ENCODE peak calls at places on chromosomes 5 and 9, in eight cellular contexts. One of them, this sample, is unnamed.

GRCh38 chr9:134725605-134725940 is 84.0 kb downstream of the COL5A1 start:
- DNase-seq in neural progenitor cell: no peak
- DNase-seq in right lobe of liver: no peak
- DNase-seq in brain microvascular endothelial cell: no peak
- DNase-seq in aorta: no peak
- DNase-seq in heart right ventricle: no peak
- DNase-seq in coronary artery: no peak
- DNase-seq in iPS DF 6.9: no peak
- DNase-seq in this sample: no peak

GRCh38 chr9:133759946-133760345 is 21.8 kb upstream of the SARDH start:
- DNase-seq in iPS DF 6.9: no peak
- DNase-seq in aorta: peak; percentile 58
- DNase-seq in brain microvascular endothelial cell: no peak
- DNase-seq in heart right ventricle: no peak
- DNase-seq in neural progenitor cell: no peak
- DNase-seq in coronary artery: peak; percentile 43
- DNase-seq in right lobe of liver: no peak
- DNase-seq in this sample: no peak

GRCh38 chr5:440413-441180 is 2.4 kb upstream of the EXOC3 start:
- DNase-seq in brain microvascular endothelial cell: no peak
- DNase-seq in iPS DF 6.9: no peak
- DNase-seq in neural progenitor cell: no peak
- DNase-seq in aorta: peak; percentile 33
- DNase-seq in heart right ventricle: peak; percentile 6
- DNase-seq in coronary artery: no peak
- DNase-seq in right lobe of liver: no peak
- DNase-seq in this sample: no peak

GRCh38 chr5:127920936-127921335 is 162.6 kb upstream of the SLC12A2 start:
- DNase-seq in coronary artery: no peak
- DNase-seq in aorta: no peak
- DNase-seq in heart right ventricle: no peak
- DNase-seq in brain microvascular endothelial cell: no peak
- DNase-seq in right lobe of liver: no peak
- DNase-seq in iPS DF 6.9: no peak
- DNase-seq in neural progenitor cell: no peak
- DNase-seq in this sample: no peak

GRCh38 chr5:53537711-53538110 is 22.7 kb upstream of the NDUFS4 start:
- DNase-seq in aorta: no peak
- DNase-seq in iPS DF 6.9: no peak
- DNase-seq in heart right ventricle: no peak
- DNase-seq in neural progenitor cell: no peak
- DNase-seq in brain microvascular endothelial cell: no peak
- DNase-seq in coronary artery: no peak
- DNase-seq in right lobe of liver: no peak
- DNase-seq in this sample: peak; percentile 14

GRCh38 chr9:70578720-70579119 is 164.3 kb upstream of the KLF9 start:
- DNase-seq in heart right ventricle: no peak
- DNase-seq in neural progenitor cell: no peak
- DNase-seq in right lobe of liver: no peak
- DNase-seq in aorta: no peak
- DNase-seq in brain microvascular endothelial cell: no peak
- DNase-seq in coronary artery: no peak
- DNase-seq in iPS DF 6.9: no peak
- DNase-seq in this sample: no peak

GRCh38 chr9:116791314-116791713 is 104.2 kb downstream of the TRIM32 start:
- DNase-seq in neural progenitor cell: no peak
- DNase-seq in heart right ventricle: no peak
- DNase-seq in right lobe of liver: no peak
- DNase-seq in brain microvascular endothelial cell: no peak
- DNase-seq in coronary artery: no peak
- DNase-seq in iPS DF 6.9: no peak
- DNase-seq in aorta: no peak
- DNase-seq in this sample: no peak

GRCh38 chr5:60540855-60541805 is 158.8 kb downstream of the DEPDC1B start:
- DNase-seq in heart right ventricle: no peak
- DNase-seq in neural progenitor cell: peak; percentile 13
- DNase-seq in brain microvascular endothelial cell: peak; percentile 83
- DNase-seq in coronary artery: no peak
- DNase-seq in right lobe of liver: no peak
- DNase-seq in aorta: peak; percentile 73
- DNase-seq in iPS DF 6.9: no peak
- DNase-seq in this sample: no peak

GRCh38 chr9:89093201-89093600 is 85.4 kb downstream of the SHC3 start:
- DNase-seq in heart right ventricle: no peak
- DNase-seq in neural progenitor cell: no peak
- DNase-seq in coronary artery: no peak
- DNase-seq in aorta: no peak
- DNase-seq in iPS DF 6.9: no peak
- DNase-seq in right lobe of liver: no peak
- DNase-seq in brain microvascular endothelial cell: no peak
- DNase-seq in this sample: no peak

GRCh38 chr5:153794327-153794726 is 244.4 kb downstream of the FAM114A2 start:
- DNase-seq in brain microvascular endothelial cell: no peak
- DNase-seq in coronary artery: no peak
- DNase-seq in right lobe of liver: no peak
- DNase-seq in heart right ventricle: no peak
- DNase-seq in aorta: no peak
- DNase-seq in iPS DF 6.9: no peak
- DNase-seq in neural progenitor cell: no peak
- DNase-seq in this sample: no peak

GRCh38 chr5:61020415-61020814 is 75.4 kb downstream of the NDUFAF2 start:
- DNase-seq in coronary artery: no peak
- DNase-seq in heart right ventricle: peak; percentile 15
- DNase-seq in iPS DF 6.9: no peak
- DNase-seq in right lobe of liver: no peak
- DNase-seq in brain microvascular endothelial cell: peak; percentile 29
- DNase-seq in neural progenitor cell: no peak
- DNase-seq in aorta: no peak
- DNase-seq in this sample: no peak

GRCh38 chr9:135443811-135444470 is 35.6 kb upstream of the PPP1R26 start:
- DNase-seq in coronary artery: no peak
- DNase-seq in brain microvascular endothelial cell: no peak
- DNase-seq in neural progenitor cell: peak; percentile 42
- DNase-seq in iPS DF 6.9: no peak
- DNase-seq in right lobe of liver: no peak
- DNase-seq in heart right ventricle: no peak
- DNase-seq in aorta: peak; percentile 72
- DNase-seq in this sample: no peak

GRCh38 chr9:125854553-125855275 is 107.5 kb downstream of the PBX3 start:
- DNase-seq in right lobe of liver: no peak
- DNase-seq in iPS DF 6.9: no peak
- DNase-seq in neural progenitor cell: no peak
- DNase-seq in brain microvascular endothelial cell: peak; percentile 7
- DNase-seq in coronary artery: no peak
- DNase-seq in aorta: no peak
- DNase-seq in heart right ventricle: no peak
- DNase-seq in this sample: no peak

GRCh38 chr9:93098236-93098946 is 2.4 kb downstream of the CARD19 start:
- DNase-seq in heart right ventricle: peak; percentile 86
- DNase-seq in neural progenitor cell: no peak
- DNase-seq in iPS DF 6.9: no peak
- DNase-seq in right lobe of liver: peak; percentile 84
- DNase-seq in brain microvascular endothelial cell: peak; percentile 94
- DNase-seq in coronary artery: peak; percentile 96
- DNase-seq in aorta: peak; percentile 98
- DNase-seq in this sample: peak; percentile 66

GRCh38 chr5:150458819-150459557 is 9.4 kb upstream of the RPS14 start:
- DNase-seq in aorta: peak; percentile 96
- DNase-seq in brain microvascular endothelial cell: peak; percentile 53
- DNase-seq in iPS DF 6.9: no peak
- DNase-seq in neural progenitor cell: peak; percentile 79
- DNase-seq in coronary artery: no peak
- DNase-seq in right lobe of liver: peak; percentile 83
- DNase-seq in heart right ventricle: peak; percentile 87
- DNase-seq in this sample: no peak

GRCh38 chr9:108272350-108272899 is 583.4 kb downstream of the ACTL7B start:
- DNase-seq in iPS DF 6.9: peak; percentile 29
- DNase-seq in heart right ventricle: peak; percentile 46
- DNase-seq in coronary artery: no peak
- DNase-seq in aorta: no peak
- DNase-seq in brain microvascular endothelial cell: peak; percentile 18
- DNase-seq in right lobe of liver: peak; percentile 65
- DNase-seq in neural progenitor cell: peak; percentile 60
- DNase-seq in this sample: no peak

GRCh38 chr5:110165366-110165765 is 475.6 kb downstream of the MAN2A1 start:
- DNase-seq in brain microvascular endothelial cell: no peak
- DNase-seq in iPS DF 6.9: no peak
- DNase-seq in neural progenitor cell: no peak
- DNase-seq in aorta: no peak
- DNase-seq in right lobe of liver: no peak
- DNase-seq in coronary artery: no peak
- DNase-seq in heart right ventricle: no peak
- DNase-seq in this sample: no peak

GRCh38 chr9:35696520-35697215 is 6.9 kb upstream of the TPM2 start:
- DNase-seq in brain microvascular endothelial cell: no peak
- DNase-seq in right lobe of liver: no peak
- DNase-seq in iPS DF 6.9: no peak
- DNase-seq in coronary artery: no peak
- DNase-seq in aorta: peak; percentile 83
- DNase-seq in neural progenitor cell: peak; percentile 70
- DNase-seq in heart right ventricle: peak; percentile 46
- DNase-seq in this sample: no peak

GRCh38 chr5:170221319-170221718 is 11.5 kb upstream of the C5orf58 start:
- DNase-seq in iPS DF 6.9: no peak
- DNase-seq in right lobe of liver: no peak
- DNase-seq in neural progenitor cell: peak; percentile 93
- DNase-seq in coronary artery: no peak
- DNase-seq in heart right ventricle: no peak
- DNase-seq in aorta: no peak
- DNase-seq in brain microvascular endothelial cell: no peak
- DNase-seq in this sample: no peak

GRCh38 chr5:126615286-126615685 is 14.5 kb downstream of the PHAX start:
- DNase-seq in coronary artery: no peak
- DNase-seq in right lobe of liver: no peak
- DNase-seq in aorta: no peak
- DNase-seq in neural progenitor cell: no peak
- DNase-seq in iPS DF 6.9: no peak
- DNase-seq in heart right ventricle: no peak
- DNase-seq in brain microvascular endothelial cell: no peak
- DNase-seq in this sample: no peak

GRCh38 chr9:8287501-8287900 is 487.9 kb upstream of the DMAC1 start:
- DNase-seq in right lobe of liver: no peak
- DNase-seq in coronary artery: no peak
- DNase-seq in aorta: no peak
- DNase-seq in brain microvascular endothelial cell: no peak
- DNase-seq in neural progenitor cell: no peak
- DNase-seq in heart right ventricle: no peak
- DNase-seq in iPS DF 6.9: no peak
- DNase-seq in this sample: no peak

GRCh38 chr9:97293207-97293721 is 14.2 kb upstream of the CCDC180 start:
- DNase-seq in heart right ventricle: peak; percentile 55
- DNase-seq in right lobe of liver: no peak
- DNase-seq in neural progenitor cell: no peak
- DNase-seq in aorta: no peak
- DNase-seq in coronary artery: no peak
- DNase-seq in brain microvascular endothelial cell: peak; percentile 41
- DNase-seq in iPS DF 6.9: no peak
- DNase-seq in this sample: no peak

GRCh38 chr9:4117835-4118610 is 181.8 kb downstream of the GLIS3 start:
- DNase-seq in iPS DF 6.9: peak; percentile 11
- DNase-seq in neural progenitor cell: no peak
- DNase-seq in brain microvascular endothelial cell: no peak
- DNase-seq in right lobe of liver: peak; percentile 58
- DNase-seq in aorta: peak; percentile 78
- DNase-seq in coronary artery: no peak
- DNase-seq in heart right ventricle: peak; percentile 45
- DNase-seq in this sample: no peak

GRCh38 chr9:112173489-112174222 is 1.4 kb downstream of the SUSD1 start:
- DNase-seq in brain microvascular endothelial cell: no peak
- DNase-seq in aorta: no peak
- DNase-seq in iPS DF 6.9: no peak
- DNase-seq in heart right ventricle: no peak
- DNase-seq in right lobe of liver: no peak
- DNase-seq in coronary artery: no peak
- DNase-seq in neural progenitor cell: no peak
- DNase-seq in this sample: no peak
- H3K27ac ChIP-seq in brain microvascular endothelial cell: no peak overlapping the region
- H3K27ac ChIP-seq in aorta: no peak overlapping the region
- H3K27ac ChIP-seq in iPS DF 6.9: no peak overlapping the region
- H3K27ac ChIP-seq in heart right ventricle: no peak overlapping the region
- H3K27ac ChIP-seq in right lobe of liver: no peak overlapping the region
- H3K27ac ChIP-seq in coronary artery: no peak overlapping the region
- H3K27ac ChIP-seq in neural progenitor cell: no peak overlapping the region
- H3K27ac ChIP-seq in this sample: peak overlapping the region; percentile 80

DNA sequence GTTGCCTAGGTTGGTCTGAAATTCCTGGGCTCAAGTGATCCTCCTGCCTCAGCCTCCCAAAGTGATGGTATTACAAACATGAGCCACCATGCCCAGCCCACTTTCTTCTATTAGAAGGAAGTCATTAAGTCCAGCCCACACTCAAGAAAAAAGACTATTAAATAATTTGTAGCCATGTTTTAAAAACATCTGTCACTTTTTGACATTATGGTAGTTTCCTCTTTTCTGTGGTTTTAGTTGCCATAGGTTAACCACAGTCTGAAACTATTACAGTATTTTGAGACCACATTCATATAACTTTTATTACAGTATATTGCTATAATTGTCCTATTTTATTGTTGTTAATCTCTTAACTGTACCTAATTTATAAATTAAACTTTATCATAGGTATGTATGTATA is 31.9 kb upstream of the C5orf24 start:
- DNase-seq in neural progenitor cell: no peak
- DNase-seq in brain microvascular endothelial cell: no peak
- DNase-seq in right lobe of liver: no peak
- DNase-seq in heart right ventricle: no peak
- DNase-seq in iPS DF 6.9: no peak
- DNase-seq in aorta: no peak
- DNase-seq in coronary artery: no peak
- DNase-seq in this sample: no peak
- H3K27ac ChIP-seq in neural progenitor cell: no peak overlapping the region
- H3K27ac ChIP-seq in brain microvascular endothelial cell: no peak overlapping the region
- H3K27ac ChIP-seq in right lobe of liver: no peak overlapping the region
- H3K27ac ChIP-seq in heart right ventricle: no peak overlapping the region
- H3K27ac ChIP-seq in iPS DF 6.9: no peak overlapping the region
- H3K27ac ChIP-seq in aorta: no peak overlapping the region
- H3K27ac ChIP-seq in coronary artery: no peak overlapping the region
- H3K27ac ChIP-seq in this sample: no peak overlapping the region

GRCh38 chr5:122493776-122494518 is 181.9 kb downstream of the SNCAIP start:
- DNase-seq in brain microvascular endothelial cell: no peak
- DNase-seq in right lobe of liver: no peak
- DNase-seq in aorta: no peak
- DNase-seq in iPS DF 6.9: no peak
- DNase-seq in neural progenitor cell: no peak
- DNase-seq in heart right ventricle: no peak
- DNase-seq in coronary artery: no peak
- DNase-seq in this sample: no peak
- H3K27ac ChIP-seq in brain microvascular endothelial cell: no peak overlapping the region
- H3K27ac ChIP-seq in right lobe of liver: no peak overlapping the region
- H3K27ac ChIP-seq in aorta: no peak overlapping the region
- H3K27ac ChIP-seq in iPS DF 6.9: no peak overlapping the region
- H3K27ac ChIP-seq in neural progenitor cell: no peak overlapping the region
- H3K27ac ChIP-seq in heart right ventricle: no peak overlapping the region
- H3K27ac ChIP-seq in coronary artery: no peak overlapping the region
- H3K27ac ChIP-seq in this sample: no peak overlapping the region

GRCh38 chr9:106897681-106898080 is 34.7 kb downstream of the ZNF462 start:
- DNase-seq in neural progenitor cell: no peak
- DNase-seq in coronary artery: no peak
- DNase-seq in brain microvascular endothelial cell: no peak
- DNase-seq in heart right ventricle: no peak
- DNase-seq in aorta: no peak
- DNase-seq in right lobe of liver: no peak
- DNase-seq in iPS DF 6.9: no peak
- DNase-seq in this sample: no peak
- H3K27ac ChIP-seq in neural progenitor cell: no peak overlapping the region
- H3K27ac ChIP-seq in coronary artery: no peak overlapping the region
- H3K27ac ChIP-seq in brain microvascular endothelial cell: no peak overlapping the region
- H3K27ac ChIP-seq in heart right ventricle: peak overlapping the region; percentile 17
- H3K27ac ChIP-seq in aorta: no peak overlapping the region
- H3K27ac ChIP-seq in right lobe of liver: no peak overlapping the region
- H3K27ac ChIP-seq in iPS DF 6.9: no peak overlapping the region
- H3K27ac ChIP-seq in this sample: no peak overlapping the region

GRCh38 chr9:86773437-86773836 is 173.9 kb downstream of the GAS1 start:
- DNase-seq in iPS DF 6.9: no peak
- DNase-seq in brain microvascular endothelial cell: no peak
- DNase-seq in neural progenitor cell: no peak
- DNase-seq in heart right ventricle: no peak
- DNase-seq in right lobe of liver: no peak
- DNase-seq in aorta: no peak
- DNase-seq in coronary artery: no peak
- DNase-seq in this sample: no peak
- H3K27ac ChIP-seq in iPS DF 6.9: no peak overlapping the region
- H3K27ac ChIP-seq in brain microvascular endothelial cell: no peak overlapping the region
- H3K27ac ChIP-seq in neural progenitor cell: no peak overlapping the region
- H3K27ac ChIP-seq in heart right ventricle: no peak overlapping the region
- H3K27ac ChIP-seq in right lobe of liver: no peak overlapping the region
- H3K27ac ChIP-seq in aorta: no peak overlapping the region
- H3K27ac ChIP-seq in coronary artery: no peak overlapping the region
- H3K27ac ChIP-seq in this sample: no peak overlapping the region